ENCODE peak calls at places on chromosomes 11 and 22, in five cellular contexts. W is GF-D8, I is neural crest cell, H is HL-60, O is K562. V is an unnamed sample.

GRCh38 chr11:122138759-122139594 is 23.0 kb upstream of the BLID start:
- DNase-seq in O (no peak), H (no peak), W (no peak), I (no peak), V (no peak)

GRCh38 chr11:560305-561147 is at the start of the genes LMNTD2 and RASSF7:
- DNase-seq in O (peak; percentile 100), W (peak; percentile 37), H (peak; percentile 92), I (peak; percentile 94), V (peak; percentile 97)

GRCh38 chr11:13963949-13964770 is 1.6 kb downstream of the SPON1 start:
- DNase-seq in H (no peak), O (no peak), I (no peak), W (no peak), V (no peak)

GRCh38 chr11:3163241-3163981 is 1.7 kb downstream of the OSBPL5 start:
- DNase-seq in W (no peak), H (peak; percentile 52), I (no peak), O (no peak), V (no peak)

GRCh38 chr11:24683578-24683977 is 186.7 kb downstream of the LUZP2 start:
- DNase-seq in I (no peak), W (no peak), O (no peak), H (no peak), V (no peak)

GRCh38 chr11:36265793-36266628 is 23.2 kb downstream of the COMMD9 start:
- DNase-seq in H (peak; percentile 49), O (peak; percentile 73), I (peak; percentile 68), W (no peak), V (peak; percentile 58)

GRCh38 chr11:945986-946385 is 20.3 kb downstream of the AP2A2 start:
- DNase-seq in W (no peak), O (no peak), H (peak; percentile 61), I (peak; percentile 42), V (no peak)

GRCh38 chr11:6357222-6357621 is 33.1 kb upstream of the SMPD1 start:
- DNase-seq in O (peak; percentile 42), I (no peak), H (no peak), W (no peak), V (no peak)

GRCh38 chr11:95829580-95830259 is 39.4 kb downstream of the CEP57 start:
- DNase-seq in H (no peak), I (no peak), O (no peak), W (no peak), V (no peak)

GRCh38 chr22:46854125-46854870 is 91.8 kb downstream of the TBC1D22A start:
- DNase-seq in I (no peak), H (peak; percentile 90), O (peak; percentile 49), W (peak; percentile 33), V (no peak)